ENCODE peak calls at places on chromosomes 12 and 14, in seven cellular contexts. H is CD4-positive, alpha-beta T cell; D is effector CD4-positive, alpha-beta T cell; F is left ventricle myocardium inferior; Q is NCI-H510A treated with DMSO at 0.1 percent for 48 hours; V is islet precursor cell; W is hypothalamus. I is an unnamed sample.

GRCh38 chr12:10936495-10936894 is 2.6 kb downstream of the TAS2R14 start:
- DNase-seq in H (no peak), D (no peak), F (no peak), Q (no peak), V (no peak), W (no peak), I (no peak)

GRCh38 chr12:27541031-27541719 is 17.2 kb downstream of the PPFIBP1 start:
- DNase-seq in H (no peak), D (no peak), F (no peak), Q (no peak), V (peak; percentile 85), W (no peak), I (no peak)

GRCh38 chr12:79023784-79024183 is 159.2 kb downstream of the SYT1 start:
- DNase-seq in H (no peak), D (no peak), F (no peak), Q (no peak), V (no peak), W (no peak), I (no peak)

GRCh38 chr14:35366048-35366428 is 38.5 kb downstream of the NFKBIA start:
- DNase-seq in H (no peak), D (no peak), F (no peak), Q (no peak), V (peak; percentile 61), W (no peak), I (peak; percentile 42)

GRCh38 chr14:70995671-70996070 is 88.4 kb downstream of the PCNX1 start:
- DNase-seq in H (no peak), D (no peak), F (no peak), Q (no peak), V (peak; percentile 74), W (no peak), I (no peak)

GRCh38 chr12:111129149-111129548 is 208.8 kb upstream of the MYL2 start:
- DNase-seq in H (no peak), D (no peak), F (no peak), Q (no peak), V (no peak), W (no peak), I (no peak)

GRCh38 chr14:104562606-104563005 is 17.0 kb upstream of the C14orf180 start:
- DNase-seq in H (no peak), D (no peak), F (no peak), Q (no peak), V (no peak), W (no peak), I (no peak)

GRCh38 chr14:106277503-106277902 is 751.1 kb downstream of the TMEM121 start:
- DNase-seq in H (no peak), D (peak; percentile 19), F (no peak), Q (no peak), V (no peak), W (no peak), I (no peak)

GRCh38 chr14:76257842-76258397 is 106.2 kb downstream of the GPATCH2L start:
- DNase-seq in H (no peak), D (no peak), F (no peak), Q (no peak), V (no peak), W (no peak), I (no peak)

GRCh38 chr12:85996280-85996679 is 122.2 kb downstream of the NTS start:
- DNase-seq in H (no peak), D (no peak), F (no peak), Q (no peak), V (no peak), W (no peak), I (no peak)

GRCh38 chr14:67729072-67729561 is 27.4 kb downstream of the RDH12 start:
- DNase-seq in H (no peak), D (no peak), F (no peak), Q (peak; percentile 64), V (peak; percentile 73), W (no peak), I (no peak)

GRCh38 chr12:130026608-130027176 is 122.9 kb upstream of the TMEM132D start:
- DNase-seq in H (no peak), D (no peak), F (no peak), Q (peak; percentile 79), V (peak; percentile 78), W (no peak), I (peak; percentile 11)

GRCh38 chr14:100882991-100883788 is 20.3 kb downstream of the RTL1 start:
- DNase-seq in H (no peak), D (no peak), F (peak; percentile 8), Q (no peak), V (no peak), W (no peak), I (no peak)

GRCh38 chr14:21455592-21455911 is 371 bp downstream of the CHD8 start:
- DNase-seq in H (no peak), D (peak; percentile 4), F (no peak), Q (no peak), V (no peak), W (no peak), I (no peak)

GRCh38 chr14:104445832-104446381 is 133.7 kb upstream of the C14orf180 start:
- DNase-seq in H (no peak), D (no peak), F (no peak), Q (no peak), V (peak; percentile 50), W (no peak), I (no peak)

GRCh38 chr12:129196927-129197326 is 343.6 kb downstream of the GLT1D1 start:
- DNase-seq in H (no peak), D (no peak), F (no peak), Q (no peak), V (no peak), W (no peak), I (no peak)

GRCh38 chr12:102441077-102441596 is 39.2 kb downstream of the IGF1 start:
- DNase-seq in H (no peak), D (no peak), F (no peak), Q (no peak), V (no peak), W (no peak), I (no peak)

GRCh38 chr14:69573841-69574265 is 818 bp downstream of the CCDC177 start:
- DNase-seq in H (no peak), D (no peak), F (no peak), Q (peak; percentile 35), V (no peak), W (no peak), I (no peak)

GRCh38 chr12:26963413-26963812 is 25.1 kb downstream of the FGFR1OP2 start:
- DNase-seq in H (no peak), D (no peak), F (no peak), Q (no peak), V (no peak), W (no peak), I (no peak)

GRCh38 chr12:80456513-80456912 is 12.5 kb downstream of the PTPRQ start:
- DNase-seq in H (no peak), D (no peak), F (no peak), Q (no peak), V (no peak), W (no peak), I (no peak)

I was measured in T-cell.